ENCODE peak calls at places on chromosomes 2 and 18, in four cellular contexts. F, T, D and G are unnamed samples.

GRCh38 chr2:196131384-196131861 is 40.0 kb downstream of the STK17B start:
- DNase-seq in F (peak; percentile 42), T (peak; percentile 83), D (peak; percentile 47), G (no peak)

GRCh38 chr18:25435462-25435782 is 83.5 kb upstream of the ZNF521 start:
- DNase-seq in F (no peak), T (no peak), D (no peak), G (no peak)

GRCh38 chr2:76415821-76416220 is 705.1 kb upstream of the GCFC2 start:
- DNase-seq in F (no peak), T (peak; percentile 14), D (peak; percentile 17), G (no peak)

GRCh38 chr2:172092716-172093415 is 7.6 kb downstream of the DLX1 start:
- DNase-seq in F (peak; percentile 35), T (no peak), D (no peak), G (no peak)

GRCh38 chr2:2682700-2683342 is 351.7 kb upstream of the MYT1L start:
- DNase-seq in F (no peak), T (no peak), D (no peak), G (no peak)

GRCh38 chr2:222709191-222709891 is 37.9 kb downstream of the MOGAT1 start:
- DNase-seq in F (peak; percentile 65), T (peak; percentile 44), D (no peak), G (no peak)

GRCh38 chr2:39436592-39437521 is at the start of gene MAP4K3:
- DNase-seq in F (peak; percentile 96), T (peak; percentile 93), D (peak; percentile 51), G (peak; percentile 65)

GRCh38 chr2:232432598-232433184 is 23.3 kb upstream of the ALPI start:
- DNase-seq in F (no peak), T (no peak), D (no peak), G (no peak)

GRCh38 chr2:168179592-168179991 is 67.8 kb downstream of the STK39 start:
- DNase-seq in F (no peak), T (no peak), D (no peak), G (no peak)

GRCh38 chr2:110770696-110771425 is 38.5 kb downstream of the ACOXL start:
- DNase-seq in F (no peak), T (no peak), D (no peak), G (no peak)

GRCh38 chr2:555164-555922 is 121.9 kb downstream of the TMEM18 start:
- DNase-seq in F (no peak), T (no peak), D (no peak), G (no peak)

GRCh38 chr2:211455225-211455841 is 898.9 kb downstream of the CPS1 start:
- DNase-seq in F (peak; percentile 23), T (peak; percentile 25), D (no peak), G (peak; percentile 5)

GRCh38 chr2:241122376-241123002 is 20.4 kb upstream of the MTERF4 start:
- DNase-seq in F (no peak), T (no peak), D (no peak), G (no peak)

GRCh38 chr18:32550958-32551357 is 80.3 kb upstream of the GAREM1 start:
- DNase-seq in F (peak; percentile 17), T (no peak), D (no peak), G (no peak)

GRCh38 chr18:47284691-47285370 is 33.4 kb upstream of the SKOR2 start:
- DNase-seq in F (no peak), T (no peak), D (peak; percentile 15), G (no peak)

GRCh38 chr2:26720322-26721166 is 28.0 kb downstream of the KCNK3 start:
- DNase-seq in F (no peak), T (no peak), D (no peak), G (no peak)

GRCh38 chr2:239496700-239497099 is 95.9 kb upstream of the HDAC4 start:
- DNase-seq in F (peak; percentile 48), T (no peak), D (no peak), G (no peak)

GRCh38 chr2:3470856-3471737 is 48.2 kb downstream of the ADI1 start:
- DNase-seq in F (no peak), T (no peak), D (no peak), G (no peak)

GRCh38 chr2:46690825-46691224 is 211.5 kb downstream of the TMEM247 start:
- DNase-seq in F (peak; percentile 29), T (no peak), D (no peak), G (no peak)

GRCh38 chr2:64749446-64749845 is 95.7 kb upstream of the SERTAD2 start:
- DNase-seq in F (no peak), T (no peak), D (no peak), G (no peak)

GRCh38 chr18:12345491-12346239 is 31.4 kb downstream of the AFG3L2 start:
- DNase-seq in F (no peak), T (no peak), D (no peak), G (no peak)

GRCh38 chr2:240581811-240582210 is 4.7 kb upstream of the CAPN10 start:
- DNase-seq in F (no peak), T (no peak), D (no peak), G (no peak)

GRCh38 chr2:109396338-109397180 is 217.2 kb downstream of the SEPTIN10 start:
- DNase-seq in F (no peak), T (no peak), D (no peak), G (no peak)

GRCh38 chr2:64876137-64876647 is 113.0 kb upstream of the SLC1A4 start:
- DNase-seq in F (peak; percentile 46), T (no peak), D (no peak), G (no peak)

GRCh38 chr18:8424917-8425725 is 184.1 kb upstream of the RAB12 start:
- DNase-seq in F (no peak), T (no peak), D (no peak), G (no peak)

GRCh38 chr2:152336854-152337510 is 2.0 kb downstream of the FMNL2 start:
- DNase-seq in F (no peak), T (no peak), D (no peak), G (no peak)

GRCh38 chr2:79292936-79293335 is 133.4 kb upstream of the REG3A start:
- DNase-seq in F (no peak), T (no peak), D (no peak), G (no peak)

DNA sequence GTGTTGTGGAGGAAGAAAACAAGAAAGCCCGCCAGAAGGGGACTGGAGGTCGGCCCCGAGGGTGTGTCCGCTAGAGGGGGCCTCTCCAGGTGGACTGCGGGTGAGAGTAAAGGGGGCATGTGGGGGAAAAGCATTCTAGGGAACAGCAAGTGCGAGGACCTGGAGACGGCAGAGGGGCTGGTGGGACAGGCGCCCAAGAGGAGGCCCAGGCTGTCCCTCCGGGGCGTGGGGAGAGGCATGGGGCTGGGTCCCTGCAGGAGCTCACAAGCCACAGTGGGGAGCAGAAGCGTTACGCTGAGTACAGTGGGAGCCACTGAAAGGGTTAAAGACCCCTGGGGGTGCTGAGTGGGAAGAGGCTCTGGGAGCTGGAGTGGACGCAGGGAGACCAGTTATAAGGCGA is 1.6 kb upstream of the KLF11 start:
- DNase-seq in F (no peak), T (no peak), D (no peak), G (no peak)
- TF ChIP-seq SPI1 in F (no peak), T (no peak), D (no peak), G (no peak)

GRCh38 chr2:160666019-160666676 is 172.5 kb upstream of the RBMS1 start:
- DNase-seq in F (no peak), T (no peak), D (peak; percentile 17), G (no peak)
- TF ChIP-seq SPI1 in F (no peak), T (no peak), D (no peak), G (peak; percentile 2)

DNA sequence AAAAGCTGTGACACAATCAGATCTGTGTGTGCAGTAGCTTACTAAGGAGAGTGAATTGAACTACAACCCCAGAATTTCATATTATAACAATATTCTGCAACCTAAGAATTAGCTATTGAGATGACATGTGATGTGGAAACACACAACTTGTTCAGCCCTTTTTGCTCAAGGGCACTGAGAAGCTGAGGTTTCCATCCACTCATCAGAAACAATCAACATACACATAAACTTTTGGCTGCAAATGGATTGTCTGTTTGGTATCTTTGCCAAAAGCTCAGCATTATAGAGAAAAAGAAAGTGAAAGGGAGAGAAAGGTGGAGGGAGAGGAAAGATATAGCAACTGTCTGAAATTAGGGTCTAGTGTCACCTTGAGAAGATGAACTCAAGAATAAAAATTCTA is 117.2 kb upstream of the KLF7 start:
- DNase-seq in F (no peak), T (no peak), D (no peak), G (no peak)
- TF ChIP-seq SPI1 in F (no peak), T (no peak), D (no peak), G (no peak)

GRCh38 chr18:10228380-10228779 is 226.1 kb upstream of the APCDD1 start:
- DNase-seq in F (no peak), T (no peak), D (no peak), G (no peak)
- TF ChIP-seq SPI1 in F (no peak), T (no peak), D (no peak), G (no peak)